ENCODE peak calls at places on chromosomes 13 and 19, in four cellular contexts. T is ovary, N is tibial nerve, D is A549. H is an unnamed sample.

GRCh38 chr13:45015300-45015699 is 26.0 kb downstream of the GPALPP1 start:
- DNase-seq in T (no peak), N (no peak), D (no peak), H (no peak)

GRCh38 chr19:4061683-4062575 is 4.8 kb downstream of the ZBTB7A start:
- DNase-seq in T (no peak), N (no peak), D (no peak), H (no peak)

GRCh38 chr19:1967087-1967608 is 26.2 kb downstream of the CSNK1G2 start:
- DNase-seq in T (no peak), N (no peak), D (no peak), H (no peak)

GRCh38 chr19:33285441-33285927 is 16.9 kb downstream of the CEBPA start:
- DNase-seq in T (no peak), N (no peak), D (no peak), H (no peak)

GRCh38 chr19:23346696-23347095 is 48.6 kb downstream of the ZNF91 start:
- DNase-seq in T (no peak), N (no peak), D (no peak), H (no peak)

GRCh38 chr13:73702419-73703071 is 431.7 kb downstream of the KLF12 start:
- DNase-seq in T (no peak), N (no peak), D (no peak), H (no peak)

GRCh38 chr19:4678881-4679379 is 8.8 kb upstream of the MYDGF start:
- DNase-seq in T (peak; percentile 87), N (no peak), D (peak; percentile 69), H (no peak)

GRCh38 chr19:6357995-6358394 is 3.3 kb upstream of the CLPP start:
- DNase-seq in T (no peak), N (no peak), D (no peak), H (peak; percentile 38)

GRCh38 chr19:5621945-5622464 is 571 bp downstream of the SAFB2 start:
- DNase-seq in T (no peak), N (no peak), D (no peak), H (no peak)

GRCh38 chr19:4445963-4446668 is 11.5 kb downstream of the UBXN6 start:
- DNase-seq in T (peak; percentile 80), N (no peak), D (no peak), H (no peak)

GRCh38 chr19:48501446-48501960 is 10.1 kb downstream of the LMTK3 start:
- DNase-seq in T (no peak), N (no peak), D (no peak), H (no peak)

GRCh38 chr19:57888107-57888493 is 737 bp downstream of the ZNF814 start:
- DNase-seq in T (no peak), N (no peak), D (no peak), H (no peak)

GRCh38 chr13:76225815-76226489 is 589.8 kb downstream of the LMO7 start:
- DNase-seq in T (no peak), N (no peak), D (no peak), H (no peak)

GRCh38 chr13:94291631-94292322 is 187.7 kb downstream of the DCT start:
- DNase-seq in T (no peak), N (no peak), D (no peak), H (no peak)

GRCh38 chr13:48066310-48066989 is 28.5 kb downstream of the MED4 start:
- DNase-seq in T (no peak), N (no peak), D (peak; percentile 20), H (no peak)

GRCh38 chr13:75550159-75550567 is 572 bp downstream of the UCHL3 start:
- DNase-seq in T (no peak), N (no peak), D (peak; percentile 23), H (peak; percentile 44)

GRCh38 chr19:29480507-29480906 is 45.3 kb upstream of the VSTM2B start:
- DNase-seq in T (no peak), N (no peak), D (no peak), H (no peak)

GRCh38 chr13:44389003-44389666 is 15.5 kb downstream of the SERP2 start:
- DNase-seq in T (no peak), N (no peak), D (no peak), H (no peak)

GRCh38 chr19:45477216-45477615 is 9.4 kb downstream of the FOSB start:
- DNase-seq in T (no peak), N (no peak), D (no peak), H (no peak)

GRCh38 chr13:28754698-28755545 is 36.2 kb upstream of the SLC46A3 start:
- DNase-seq in T (no peak), N (no peak), D (peak; percentile 40), H (no peak)

GRCh38 chr19:49492573-49493411 is 3.4 kb upstream of the RPS11 start:
- DNase-seq in T (no peak), N (no peak), D (peak; percentile 83), H (no peak)

GRCh38 chr19:38655148-38655824 is 7.8 kb downstream of the ACTN4 start:
- DNase-seq in T (no peak), N (no peak), D (no peak), H (no peak)

GRCh38 chr19:9009935-9010651 is at the start of gene MUC16:
- DNase-seq in T (no peak), N (no peak), D (no peak), H (no peak)

GRCh38 chr19:35860818-35861639 is 4.3 kb downstream of the KIRREL2 start:
- DNase-seq in T (no peak), N (no peak), D (no peak), H (no peak)

GRCh38 chr13:103883698-103884097 is 817.5 kb upstream of the SLC10A2 start:
- DNase-seq in T (no peak), N (no peak), D (no peak), H (no peak)

GRCh38 chr13:24267283-24267682 is 42.1 kb upstream of the C1QTNF9 start:
- DNase-seq in T (no peak), N (no peak), D (no peak), H (no peak)

DNA sequence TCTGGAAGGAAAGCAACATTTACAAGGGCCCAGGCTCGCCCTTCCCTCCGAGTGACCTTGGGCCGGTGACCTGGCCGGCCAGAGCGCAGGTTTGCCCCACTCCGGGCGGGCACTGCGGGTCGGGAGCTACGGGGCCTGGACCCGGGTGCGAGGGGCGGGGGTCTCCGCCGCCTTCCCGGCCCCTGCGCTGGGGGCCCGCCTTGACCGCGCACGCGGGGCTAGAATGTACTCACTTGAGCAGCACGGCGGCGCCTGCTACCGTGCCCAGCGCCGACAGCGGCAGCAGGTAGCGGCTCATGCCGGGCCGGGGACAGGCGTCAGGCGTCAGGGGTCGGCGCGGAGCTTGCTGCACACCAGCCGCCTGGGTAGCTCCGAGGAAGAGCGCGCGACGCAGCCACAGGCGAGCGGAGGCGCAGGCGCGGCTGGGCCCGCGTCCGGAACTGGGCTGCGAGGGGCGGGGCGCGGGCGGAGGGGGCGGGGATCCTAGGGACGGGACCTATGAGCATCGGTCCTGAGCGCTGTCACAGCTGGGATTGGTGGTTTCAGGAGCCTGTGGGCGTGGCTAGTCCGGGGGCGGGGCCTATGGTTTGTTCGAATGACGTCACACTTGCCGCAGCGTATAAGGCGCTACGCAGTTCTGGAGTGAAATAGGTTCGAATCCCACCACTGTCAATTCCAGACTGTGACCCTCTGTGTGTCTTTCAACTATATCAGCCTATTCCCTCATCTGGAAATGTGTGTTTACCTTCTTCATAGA is at the start of gene RDH13:
- DNase-seq in T (peak; percentile 98), N (peak; percentile 95), D (peak; percentile 99), H (peak; percentile 100)
- TF ChIP-seq POLR2A in T (peak; percentile 15), N (no peak), D (peak; percentile 81), H (peak; percentile 97)

DNA sequence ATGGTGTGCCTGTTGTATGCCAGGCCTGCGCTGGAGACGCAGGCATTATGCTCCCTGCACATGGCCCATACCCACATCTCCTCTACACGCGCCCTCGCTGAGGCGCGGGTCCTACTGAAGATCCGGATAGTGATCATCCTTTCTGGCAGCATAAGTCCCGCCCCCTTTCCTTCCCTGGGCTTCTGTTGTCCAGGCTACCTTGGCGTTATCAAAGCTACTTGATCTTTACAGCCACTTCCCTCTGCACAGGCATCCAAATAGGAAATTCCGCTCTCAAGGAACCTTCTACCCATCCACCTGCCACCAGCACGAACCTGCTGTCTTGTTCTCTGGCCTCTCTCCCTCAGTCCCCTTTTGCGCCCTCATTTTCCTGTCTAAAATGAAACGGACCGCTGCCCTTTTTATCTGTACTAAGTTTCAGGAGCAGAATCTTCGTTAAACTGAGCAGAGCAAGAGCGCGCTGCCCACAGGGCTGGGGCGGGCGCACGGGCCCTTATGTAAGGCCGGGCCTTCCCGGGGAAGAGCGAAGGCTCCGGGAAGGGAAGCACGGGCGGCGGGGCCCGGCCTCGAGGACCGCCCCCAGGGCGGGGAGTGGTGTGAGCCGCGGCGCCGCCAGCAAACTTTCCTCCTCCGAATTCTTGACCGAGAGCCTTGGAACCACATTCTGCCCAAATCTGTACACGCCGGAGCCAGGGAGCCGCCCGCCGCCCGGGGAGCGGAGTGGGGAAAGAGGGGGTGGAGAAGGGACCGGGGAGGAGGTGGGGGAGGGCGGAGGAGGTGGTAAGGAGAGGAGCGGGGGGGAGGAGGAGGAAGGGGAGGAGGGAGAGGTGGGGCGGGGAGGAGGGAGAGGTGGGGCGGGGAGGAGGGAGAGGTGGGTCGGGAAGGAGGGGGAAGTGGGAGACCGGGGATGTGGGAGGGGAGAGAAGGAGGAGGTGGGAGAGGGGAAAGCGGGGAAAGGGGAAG is 919 bp upstream of the UBE2L5 start:
- DNase-seq in T (peak; percentile 90), N (peak; percentile 76), D (peak; percentile 80), H (peak; percentile 50)
- TF ChIP-seq POLR2A in T (peak; percentile 67), N (peak; percentile 72), D (peak; percentile 36), H (no peak)

DNA sequence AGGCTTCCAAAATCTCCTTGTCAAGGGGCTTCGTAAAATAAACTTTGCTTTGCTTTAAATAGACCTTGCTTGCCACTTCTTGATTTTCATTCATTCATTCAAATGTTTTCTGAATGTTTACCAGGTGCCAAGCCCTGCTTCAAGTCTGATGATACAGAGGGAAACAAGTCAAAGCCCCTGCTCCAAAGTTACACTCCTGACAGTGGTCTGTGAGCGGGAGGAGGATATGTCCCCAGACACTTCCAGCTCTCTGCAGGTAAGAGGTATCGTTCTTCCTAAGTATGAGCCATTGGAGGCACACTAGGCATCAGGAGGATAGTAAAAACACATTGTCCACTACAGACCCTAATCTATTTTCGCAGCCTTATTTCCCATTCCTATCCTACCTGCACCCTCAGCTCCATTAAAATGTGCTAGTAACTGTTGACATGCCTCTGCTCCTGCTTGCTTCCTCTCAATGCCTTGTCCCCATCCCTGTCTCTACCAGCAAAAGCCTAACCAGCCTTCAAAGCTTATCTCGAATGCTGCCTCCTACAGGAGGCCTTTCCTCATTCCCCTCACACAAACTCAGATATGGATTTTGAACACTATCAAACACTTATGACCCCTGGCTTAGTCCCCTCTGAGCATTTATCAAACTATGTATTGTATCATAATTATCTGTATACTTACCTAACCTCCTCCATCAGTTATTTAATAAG is 6.2 kb upstream of the WBP4 start:
- DNase-seq in T (no peak), N (no peak), D (peak; percentile 33), H (no peak)
- TF ChIP-seq POLR2A in T (no peak), N (no peak), D (no peak), H (no peak)

GRCh38 chr19:16824658-16825311 is 4.4 kb upstream of the SIN3B start:
- DNase-seq in T (no peak), N (no peak), D (no peak), H (no peak)

GRCh38 chr19:16829822-16830289 is 658 bp downstream of the SIN3B start:
- DNase-seq in T (no peak), N (no peak), D (no peak), H (no peak)

GRCh38 chr19:16828990-16829821 is at the start of gene SIN3B:
- DNase-seq in T (peak; percentile 93), N (peak; percentile 64), D (peak; percentile 92), H (peak; percentile 74)

GRCh38 chr19:16822648-16823047 is 6.5 kb upstream of the SIN3B start:
- DNase-seq in T (no peak), N (no peak), D (no peak), H (no peak)

GRCh38 chr19:16825312-16826168 is 3.7 kb upstream of the SIN3B start:
- DNase-seq in T (peak; percentile 80), N (peak; percentile 28), D (no peak), H (no peak)
- TF ChIP-seq POLR2A in T (no peak), N (no peak), D (no peak), H (no peak)

H was measured in H54.